ENCODE peak calls at places on chromosome 20, in six cellular contexts. One of them, this sample, is unnamed.

GRCh38 chr20:1255675-1256074 is 10.4 kb upstream of the SNPH start:
- DNase-seq in A172: no peak
- DNase-seq in A549: no peak
- DNase-seq in ureter: no peak
- DNase-seq in T1000: no peak
- DNase-seq in left colon: no peak
- DNase-seq in this sample: no peak

GRCh38 chr20:1225729-1226313 is at the start of gene RAD21L1:
- DNase-seq in A172: peak; percentile 45
- DNase-seq in A549: peak; percentile 87
- DNase-seq in ureter: peak; percentile 77
- DNase-seq in T1000: peak; percentile 36
- DNase-seq in left colon: peak; percentile 85
- DNase-seq in this sample: peak; percentile 86

GRCh38 chr20:2663887-2664719 is at the start of gene IDH3B:
- DNase-seq in A172: peak; percentile 88
- DNase-seq in A549: peak; percentile 95
- DNase-seq in ureter: peak; percentile 94
- DNase-seq in T1000: peak; percentile 77
- DNase-seq in left colon: peak; percentile 94
- DNase-seq in this sample: peak; percentile 92

GRCh38 chr20:50153153-50153499 is 397 bp downstream of the PEDS1 start:
- DNase-seq in A172: no peak
- DNase-seq in A549: no peak
- DNase-seq in ureter: no peak
- DNase-seq in T1000: no peak
- DNase-seq in left colon: no peak
- DNase-seq in this sample: no peak

GRCh38 chr20:20525756-20526155 is 157.9 kb downstream of the INSM1 start:
- DNase-seq in A172: no peak
- DNase-seq in A549: no peak
- DNase-seq in ureter: no peak
- DNase-seq in T1000: no peak
- DNase-seq in left colon: no peak
- DNase-seq in this sample: no peak

GRCh38 chr20:33465536-33466302 is 22.2 kb upstream of the SNTA1 start:
- DNase-seq in A172: no peak
- DNase-seq in A549: no peak
- DNase-seq in ureter: no peak
- DNase-seq in T1000: no peak
- DNase-seq in left colon: no peak
- DNase-seq in this sample: no peak

GRCh38 chr20:32007787-32008616 is 2.2 kb upstream of the CCM2L start:
- DNase-seq in A172: peak; percentile 55
- DNase-seq in A549: no peak
- DNase-seq in ureter: no peak
- DNase-seq in T1000: no peak
- DNase-seq in left colon: no peak
- DNase-seq in this sample: peak; percentile 75

GRCh38 chr20:21433329-21433890 is 36.1 kb upstream of the NKX2-4 start:
- DNase-seq in A172: peak; percentile 86
- DNase-seq in A549: peak; percentile 4
- DNase-seq in ureter: no peak
- DNase-seq in T1000: no peak
- DNase-seq in left colon: no peak
- DNase-seq in this sample: peak; percentile 42

GRCh38 chr20:4060054-4060795 is 44.9 kb upstream of the RNF24 start:
- DNase-seq in A172: no peak
- DNase-seq in A549: no peak
- DNase-seq in ureter: peak; percentile 69
- DNase-seq in T1000: no peak
- DNase-seq in left colon: peak; percentile 87
- DNase-seq in this sample: no peak

GRCh38 chr20:41123636-41124035 is 13.7 kb upstream of the PLCG1 start:
- DNase-seq in A172: no peak
- DNase-seq in A549: no peak
- DNase-seq in ureter: no peak
- DNase-seq in T1000: no peak
- DNase-seq in left colon: no peak
- DNase-seq in this sample: no peak

GRCh38 chr20:60102665-60103210 is 144.5 kb downstream of the CDH26 start:
- DNase-seq in A172: no peak
- DNase-seq in A549: no peak
- DNase-seq in ureter: no peak
- DNase-seq in T1000: no peak
- DNase-seq in left colon: no peak
- DNase-seq in this sample: peak; percentile 25

GRCh38 chr20:10419550-10420133 is 14.4 kb downstream of the MKKS start:
- DNase-seq in A172: peak; percentile 31
- DNase-seq in A549: peak; percentile 84
- DNase-seq in ureter: no peak
- DNase-seq in T1000: no peak
- DNase-seq in left colon: no peak
- DNase-seq in this sample: peak; percentile 50

GRCh38 chr20:2521369-2522305 is 12.9 kb upstream of the ZNF343 start:
- DNase-seq in A172: no peak
- DNase-seq in A549: peak; percentile 61
- DNase-seq in ureter: peak; percentile 47
- DNase-seq in T1000: no peak
- DNase-seq in left colon: peak; percentile 56
- DNase-seq in this sample: peak; percentile 42

GRCh38 chr20:38226553-38226952 is 34.0 kb downstream of the KIAA1755 start:
- DNase-seq in A172: no peak
- DNase-seq in A549: no peak
- DNase-seq in ureter: no peak
- DNase-seq in T1000: no peak
- DNase-seq in left colon: no peak
- DNase-seq in this sample: no peak

GRCh38 chr20:44997668-44998067 is 31.4 kb downstream of the STK4 start:
- DNase-seq in A172: no peak
- DNase-seq in A549: no peak
- DNase-seq in ureter: no peak
- DNase-seq in T1000: no peak
- DNase-seq in left colon: no peak
- DNase-seq in this sample: no peak

GRCh38 chr20:12966468-12967085 is 42.2 kb upstream of the SPTLC3 start:
- DNase-seq in A172: peak; percentile 23
- DNase-seq in A549: peak; percentile 61
- DNase-seq in ureter: no peak
- DNase-seq in T1000: no peak
- DNase-seq in left colon: no peak
- DNase-seq in this sample: peak; percentile 7

GRCh38 chr20:38250607-38251006 is 9.9 kb downstream of the KIAA1755 start:
- DNase-seq in A172: no peak
- DNase-seq in A549: no peak
- DNase-seq in ureter: no peak
- DNase-seq in T1000: no peak
- DNase-seq in left colon: no peak
- DNase-seq in this sample: no peak

GRCh38 chr20:25054133-25054820 is 3.7 kb downstream of the ACSS1 start:
- DNase-seq in A172: no peak
- DNase-seq in A549: no peak
- DNase-seq in ureter: no peak
- DNase-seq in T1000: no peak
- DNase-seq in left colon: peak; percentile 6
- DNase-seq in this sample: no peak

GRCh38 chr20:36604952-36605308 is 649 bp upstream of the RAB5IF start:
- DNase-seq in A172: peak; percentile 55
- DNase-seq in A549: no peak
- DNase-seq in ureter: peak; percentile 59
- DNase-seq in T1000: no peak
- DNase-seq in left colon: peak; percentile 62
- DNase-seq in this sample: peak; percentile 36

GRCh38 chr20:7010584-7010983 is 243.1 kb downstream of the BMP2 start:
- DNase-seq in A172: no peak
- DNase-seq in A549: no peak
- DNase-seq in ureter: no peak
- DNase-seq in T1000: no peak
- DNase-seq in left colon: no peak
- DNase-seq in this sample: no peak

GRCh38 chr20:6074145-6074561 is 20.3 kb upstream of the LRRN4 start:
- DNase-seq in A172: peak; percentile 24
- DNase-seq in A549: peak; percentile 57
- DNase-seq in ureter: no peak
- DNase-seq in T1000: no peak
- DNase-seq in left colon: no peak
- DNase-seq in this sample: no peak

GRCh38 chr20:17749979-17750721 is 50.4 kb downstream of the BANF2 start:
- DNase-seq in A172: no peak
- DNase-seq in A549: no peak
- DNase-seq in ureter: no peak
- DNase-seq in T1000: no peak
- DNase-seq in left colon: no peak
- DNase-seq in this sample: peak; percentile 32

This sample was measured in Daoy.